ENCODE peak calls at places on chromosomes 5 and 9, in seven cellular contexts. A, M, G, S, H, N and O are unnamed samples.
A peak's percentile ranks its signal among the peaks of the same experiment; 100 is the strongest.

GRCh38 chr5:93585753-93586385 is 2.8 kb downstream of the NR2F1 start:
- DNase-seq in A (no peak), M (no peak), G (no peak), S (no peak), H (no peak), N (no peak), O (no peak)

GRCh38 chr5:108727154-108727638 is 20.5 kb upstream of the FER start:
- DNase-seq in A (peak; percentile 9), M (no peak), G (no peak), S (no peak), H (no peak), N (no peak), O (peak; percentile 49)

GRCh38 chr9:115018547-115019435 is 88.4 kb upstream of the TNFSF8 start:
- DNase-seq in A (peak; percentile 53), M (peak; percentile 39), G (no peak), S (no peak), H (no peak), N (no peak), O (no peak)

GRCh38 chr5:109704255-109704952 is 14.7 kb downstream of the MAN2A1 start:
- DNase-seq in A (no peak), M (no peak), G (no peak), S (no peak), H (no peak), N (no peak), O (no peak)

GRCh38 chr5:59158165-59158564 is 575.3 kb downstream of the RAB3C start:
- DNase-seq in A (no peak), M (no peak), G (no peak), S (no peak), H (no peak), N (no peak), O (no peak)

GRCh38 chr5:66513130-66513529 is 83.1 kb upstream of the MAST4 start:
- DNase-seq in A (no peak), M (no peak), G (no peak), S (no peak), H (no peak), N (no peak), O (no peak)

GRCh38 chr9:133991964-133992779 is at the start of gene VAV2:
- DNase-seq in A (peak; percentile 86), M (peak; percentile 68), G (peak; percentile 70), S (no peak), H (peak; percentile 45), N (peak; percentile 44), O (peak; percentile 81)

GRCh38 chr9:117704024-117704575 is at the start of gene TLR4:
- DNase-seq in A (peak; percentile 4), M (peak; percentile 29), G (peak; percentile 42), S (peak; percentile 14), H (no peak), N (no peak), O (peak; percentile 79)

GRCh38 chr5:100901851-100902341 is 1.2 kb downstream of the ST8SIA4 start:
- DNase-seq in A (no peak), M (no peak), G (no peak), S (no peak), H (no peak), N (peak; percentile 62), O (peak; percentile 56)

GRCh38 chr5:114449836-114450515 is 88.1 kb downstream of the KCNN2 start:
- DNase-seq in A (peak; percentile 60), M (peak; percentile 26), G (peak; percentile 37), S (peak; percentile 21), H (peak; percentile 49), N (peak; percentile 7), O (peak; percentile 52)

GRCh38 chr9:4333231-4333740 is 33.4 kb upstream of the GLIS3 start:
- DNase-seq in A (no peak), M (no peak), G (no peak), S (no peak), H (no peak), N (no peak), O (no peak)

GRCh38 chr9:16267336-16268036 is 603.0 kb downstream of the BNC2 start:
- DNase-seq in A (peak; percentile 59), M (no peak), G (no peak), S (no peak), H (no peak), N (no peak), O (no peak)